ENCODE peak calls at places on chromosomes 3 and 15, in five cellular contexts. Q is testis, J is Peyer's patch, B is psoas muscle, U is breast epithelium. O is an unnamed sample.

GRCh38 chr3:119145500-119146167 is at the start of gene TEX55:
- DNase-seq in Q (peak; percentile 33), J (no peak), B (no peak), U (no peak), O (peak; percentile 39)

GRCh38 chr3:188360364-188360881 is 206.5 kb downstream of the LPP start:
- DNase-seq in Q (no peak), J (no peak), B (no peak), U (no peak), O (no peak)

GRCh38 chr3:141427764-141428163 is 59.1 kb upstream of the RASA2 start:
- DNase-seq in Q (no peak), J (no peak), B (no peak), U (no peak), O (no peak)

GRCh38 chr3:49346797-49347251 is 7.0 kb upstream of the USP4 start:
- DNase-seq in Q (no peak), J (no peak), B (no peak), U (peak; percentile 76), O (no peak)

GRCh38 chr15:74904190-74904805 is 2.4 kb downstream of the FAM219B start:
- DNase-seq in Q (no peak), J (no peak), B (no peak), U (no peak), O (no peak)

GRCh38 chr15:98433856-98434255 is 214.5 kb upstream of the IGF1R start:
- DNase-seq in Q (no peak), J (no peak), B (no peak), U (no peak), O (no peak)

GRCh38 chr3:73037369-73037699 is 24.1 kb upstream of the EBLN2 start:
- DNase-seq in Q (no peak), J (no peak), B (no peak), U (no peak), O (no peak)

GRCh38 chr3:133956333-133956732 is 60.7 kb upstream of the RAB6B start:
- DNase-seq in Q (no peak), J (no peak), B (no peak), U (no peak), O (no peak)

GRCh38 chr15:47003568-47003967 is 713.7 kb upstream of the SEMA6D start:
- DNase-seq in Q (no peak), J (no peak), B (no peak), U (no peak), O (no peak)

GRCh38 chr15:25931846-25932245 is 68.7 kb upstream of the ATP10A start:
- DNase-seq in Q (no peak), J (no peak), B (no peak), U (no peak), O (no peak)

GRCh38 chr15:42796955-42797779 is 60.2 kb upstream of the CDAN1 start:
- DNase-seq in Q (no peak), J (no peak), B (no peak), U (no peak), O (no peak)

GRCh38 chr3:160106905-160107861 is 118.0 kb upstream of the C3orf80 start:
- DNase-seq in Q (no peak), J (no peak), B (no peak), U (no peak), O (no peak)

GRCh38 chr3:111159391-111159790 is 87.8 kb downstream of the NECTIN3 start:
- DNase-seq in Q (no peak), J (no peak), B (no peak), U (no peak), O (no peak)

GRCh38 chr15:70478251-70478990 is 284.9 kb downstream of the UACA start:
- DNase-seq in Q (no peak), J (peak; percentile 46), B (no peak), U (no peak), O (no peak)

GRCh38 chr3:186640473-186640818 is 247 bp downstream of the FETUB start:
- DNase-seq in Q (no peak), J (no peak), B (peak; percentile 50), U (peak; percentile 86), O (no peak)

GRCh38 chr15:75059607-75060006 is 36.2 kb downstream of the PPCDC start:
- DNase-seq in Q (peak; percentile 2), J (no peak), B (no peak), U (no peak), O (no peak)

GRCh38 chr3:102791641-102792589 is 357.1 kb downstream of the ZPLD1 start:
- DNase-seq in Q (no peak), J (no peak), B (no peak), U (no peak), O (no peak)

GRCh38 chr3:102796856-102797255 is 362.0 kb downstream of the ZPLD1 start:
- DNase-seq in Q (no peak), J (no peak), B (no peak), U (no peak), O (no peak)
- H3K27ac ChIP-seq in Q (no peak overlapping the region), J (no peak overlapping the region), B (no peak overlapping the region), U (no peak overlapping the region), O (no peak overlapping the region)

GRCh38 chr3:101852983-101853382 is 3.7 kb downstream of the NFKBIZ start:
- DNase-seq in Q (no peak), J (no peak), B (no peak), U (no peak), O (no peak)

GRCh38 chr3:101854608-101855304 is 5.4 kb downstream of the NFKBIZ start:
- DNase-seq in Q (no peak), J (no peak), B (no peak), U (no peak), O (no peak)

GRCh38 chr3:101852315-101852714 is 3.0 kb downstream of the NFKBIZ start:
- DNase-seq in Q (no peak), J (no peak), B (no peak), U (no peak), O (no peak)

GRCh38 chr3:101853971-101854370 is 4.7 kb downstream of the NFKBIZ start:
- DNase-seq in Q (no peak), J (no peak), B (no peak), U (no peak), O (no peak)

DNA sequence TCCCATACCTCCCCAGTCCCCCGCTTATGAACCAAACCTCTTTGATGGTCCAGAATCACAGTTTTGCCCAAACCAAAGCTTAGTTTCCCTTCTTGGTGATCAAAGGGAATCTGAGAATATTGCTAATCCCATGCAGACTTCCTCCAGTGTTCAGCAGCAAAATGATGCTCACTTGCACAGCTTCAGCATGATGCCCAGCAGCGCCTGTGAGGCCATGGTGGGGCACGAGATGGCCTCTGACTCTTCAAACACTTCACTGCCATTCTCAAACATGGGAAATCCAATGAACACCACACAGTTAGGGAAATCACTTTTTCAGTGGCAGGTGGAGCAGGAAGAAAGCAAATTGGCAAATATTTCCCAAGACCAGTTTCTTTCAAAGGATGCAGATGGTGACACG is 4.2 kb downstream of the NFKBIZ start:
- DNase-seq in Q (no peak), J (no peak), B (no peak), U (no peak), O (no peak)
- H3K36me3 ChIP-seq in Q (no peaks in the 10 kb centered on the region), J (peaks cover 3% of the 10 kb centered on the region), B (peaks cover 68% of the 10 kb centered on the region), U (peaks cover 10% of the 10 kb centered on the region), O (peaks cover 50% of the 10 kb centered on the region)

DNA sequence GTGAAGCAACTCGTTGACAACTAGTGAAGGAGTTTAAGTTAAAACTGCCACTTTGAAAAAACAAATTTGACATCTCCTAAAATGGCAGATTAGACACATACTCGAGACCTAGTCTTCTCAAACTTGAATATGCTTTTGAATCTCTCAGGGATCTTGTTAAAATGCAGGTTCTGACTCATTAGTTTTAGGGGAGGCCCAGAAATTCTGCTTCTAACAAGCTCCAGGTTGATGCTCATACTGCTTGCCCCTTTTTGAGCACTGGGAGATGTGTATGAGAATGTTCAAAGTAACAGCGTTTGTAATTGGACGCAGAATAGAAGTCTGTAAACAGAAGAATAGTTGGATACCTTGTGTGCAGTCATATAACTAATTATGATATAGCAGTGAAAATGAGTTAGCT is 1.6 kb downstream of the C3orf38 start:
- DNase-seq in Q (no peak), J (no peak), B (no peak), U (no peak), O (no peak)
- H3K4me3 ChIP-seq in Q (no peak overlapping the region), J (no peak overlapping the region), B (peak overlapping the region; percentile 86), U (no peak overlapping the region), O (peak overlapping the region; percentile 32)

GRCh38 chr3:169143471-169143870 is 520.0 kb downstream of the MECOM start:
- DNase-seq in Q (no peak), J (no peak), B (no peak), U (no peak), O (no peak)
- H3K27ac ChIP-seq in Q (no peak overlapping the region), J (no peak overlapping the region), B (no peak overlapping the region), U (no peak overlapping the region), O (no peak overlapping the region)